ENCODE peak calls at places on chromosome 17, in four cellular contexts. C, B, I and M are unnamed samples.
A peak's percentile ranks its signal among the peaks of the same experiment; 100 is the strongest.

GRCh38 chr17:66462010-66462409 is 159.6 kb downstream of the PRKCA start:
- DNase-seq in C (no peak), B (no peak), I (no peak), M (no peak)

GRCh38 chr17:40621558-40621957 is 26.1 kb downstream of the SMARCE1 start:
- DNase-seq in C (no peak), B (no peak), I (no peak), M (no peak)

GRCh38 chr17:80815151-80815561 is 176.5 kb upstream of the CHMP6 start:
- DNase-seq in C (no peak), B (no peak), I (no peak), M (no peak)

GRCh38 chr17:17303010-17303846 is at the start of gene NT5M:
- DNase-seq in C (peak; percentile 89), B (peak; percentile 46), I (peak; percentile 85), M (peak; percentile 53)

GRCh38 chr17:46044286-46044928 is 45.4 kb downstream of the STH start:
- DNase-seq in C (peak; percentile 85), B (peak; percentile 77), I (peak; percentile 88), M (peak; percentile 77)

GRCh38 chr17:67111808-67112207 is 67.5 kb downstream of the CACNG1 start:
- DNase-seq in C (no peak), B (no peak), I (no peak), M (no peak)

GRCh38 chr17:17628388-17629008 is 37.0 kb upstream of the PEMT start:
- DNase-seq in C (no peak), B (no peak), I (no peak), M (peak; percentile 42)

GRCh38 chr17:10843806-10844205 is 5.9 kb upstream of the PIRT start:
- DNase-seq in C (peak; percentile 57), B (no peak), I (no peak), M (no peak)

GRCh38 chr17:16953841-16954240 is 18.1 kb downstream of the TNFRSF13B start:
- DNase-seq in C (no peak), B (no peak), I (no peak), M (no peak)

GRCh38 chr17:82020874-82021727 is 1.6 kb downstream of the CENPX start:
- DNase-seq in C (peak; percentile 74), B (peak; percentile 43), I (peak; percentile 83), M (peak; percentile 45)

GRCh38 chr17:82022981-82023446 is at the start of gene LRRC45:
- DNase-seq in C (peak; percentile 100), B (peak; percentile 98), I (peak; percentile 100), M (peak; percentile 92)

GRCh38 chr17:82022310-82022980 is at the start of gene CENPX:
- DNase-seq in C (no peak), B (no peak), I (no peak), M (no peak)

GRCh38 chr17:82019905-82020873 is 2.5 kb downstream of the CENPX start:
- DNase-seq in C (peak; percentile 80), B (no peak), I (peak; percentile 64), M (no peak)

DNA sequence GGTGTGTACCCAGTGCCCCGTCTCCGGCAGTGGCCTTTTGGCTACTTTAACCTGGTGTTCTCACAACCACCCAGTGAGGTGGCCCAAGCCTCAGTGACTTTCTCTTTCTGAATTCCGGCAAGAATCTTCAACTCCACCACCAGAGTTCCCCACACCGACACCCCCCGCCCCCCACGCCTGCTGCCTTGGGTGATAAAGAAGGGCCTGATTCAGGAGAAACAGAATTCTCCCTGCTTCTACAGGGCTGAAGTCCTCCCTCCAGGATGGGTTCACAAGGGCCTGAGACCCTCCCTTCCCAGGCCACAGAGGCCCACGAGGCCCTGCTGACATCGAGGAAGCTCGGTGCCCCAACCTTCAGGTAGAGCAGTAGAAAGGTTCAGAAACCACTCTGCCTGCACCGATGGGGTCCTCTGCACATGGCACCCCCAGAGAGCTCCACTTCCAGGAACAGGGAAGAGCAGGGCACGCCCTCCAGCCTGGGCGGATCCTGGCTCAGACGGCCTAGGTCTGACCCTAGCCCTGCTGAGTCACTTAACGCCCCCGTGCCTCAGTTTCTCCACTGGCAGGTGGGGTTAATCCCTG is 859 bp downstream of the CENPX start:
- DNase-seq in C (no peak), B (no peak), I (no peak), M (peak; percentile 25)
- H3K4me3 ChIP-seq in C (peak overlapping the region; percentile 61), B (peak overlapping the region; percentile 81), I (peak overlapping the region; percentile 93), M (peak overlapping the region; percentile 84)

DNA sequence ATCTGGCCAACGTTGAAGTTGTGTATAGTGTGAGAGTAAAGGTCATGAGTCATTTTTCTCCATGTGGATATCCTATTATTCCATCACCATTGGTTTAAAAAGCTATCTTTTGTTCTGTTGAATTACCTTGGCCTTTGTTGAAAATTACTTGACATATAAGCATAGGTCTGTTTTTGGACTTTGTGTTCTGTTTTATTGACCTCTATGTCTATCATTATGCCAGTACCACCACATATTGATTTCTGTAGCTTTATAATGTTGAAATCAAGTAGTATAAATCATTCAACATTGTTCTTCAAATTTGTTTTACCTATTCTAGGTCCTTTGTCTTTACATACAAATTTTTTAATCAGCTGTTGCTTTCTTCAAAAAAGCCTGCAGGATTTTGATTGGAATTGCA is 58.5 kb downstream of the NLK start:
- DNase-seq in C (no peak), B (no peak), I (no peak), M (no peak)
- H3K27ac ChIP-seq in C (no peak overlapping the region), B (no peak overlapping the region), I (peak overlapping the region; percentile 15), M (no peak overlapping the region)

DNA sequence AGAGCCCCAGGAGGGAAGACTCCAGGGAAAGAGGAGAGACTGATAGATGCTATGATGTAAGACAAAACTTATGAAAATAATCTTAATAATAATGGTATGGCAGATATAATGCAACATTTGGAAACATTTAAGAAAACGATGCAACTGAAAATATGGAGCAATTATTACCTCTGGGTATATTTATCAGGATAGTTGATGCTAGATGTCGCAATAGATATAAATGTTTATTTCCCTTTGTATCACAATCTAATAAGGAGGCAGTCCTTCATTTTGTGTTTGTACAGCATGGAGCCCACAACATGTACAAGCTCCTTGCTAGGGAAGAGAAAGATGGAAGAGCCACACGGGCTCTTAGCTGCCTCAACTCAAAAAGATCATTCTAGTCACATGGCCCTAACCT is 101.1 kb upstream of the TMEM132E start:
- DNase-seq in C (no peak), B (no peak), I (no peak), M (no peak)
- H3K4me1 ChIP-seq in C (no peaks in the 10 kb centered on the region), B (no peaks in the 10 kb centered on the region), I (no peaks in the 10 kb centered on the region), M (no peaks in the 10 kb centered on the region)

GRCh38 chr17:69486779-69487637 is 72.5 kb downstream of the MAP2K6 start:
- DNase-seq in C (no peak), B (no peak), I (no peak), M (no peak)
- H3K4me3 ChIP-seq in C (no peak overlapping the region), B (no peak overlapping the region), I (no peak overlapping the region), M (no peak overlapping the region)

GRCh38 chr17:8044819-8045810 is 6.3 kb downstream of the ALOX15B start:
- DNase-seq in C (no peak), B (no peak), I (no peak), M (no peak)

GRCh38 chr17:8038954-8039610 is at the start of gene ALOX15B:
- DNase-seq in C (no peak), B (no peak), I (no peak), M (no peak)

GRCh38 chr17:8041980-8042379 is 3.1 kb downstream of the ALOX15B start:
- DNase-seq in C (no peak), B (no peak), I (no peak), M (no peak)

GRCh38 chr17:8039611-8040168 is 831 bp downstream of the ALOX15B start:
- DNase-seq in C (no peak), B (no peak), I (no peak), M (no peak)

DNA sequence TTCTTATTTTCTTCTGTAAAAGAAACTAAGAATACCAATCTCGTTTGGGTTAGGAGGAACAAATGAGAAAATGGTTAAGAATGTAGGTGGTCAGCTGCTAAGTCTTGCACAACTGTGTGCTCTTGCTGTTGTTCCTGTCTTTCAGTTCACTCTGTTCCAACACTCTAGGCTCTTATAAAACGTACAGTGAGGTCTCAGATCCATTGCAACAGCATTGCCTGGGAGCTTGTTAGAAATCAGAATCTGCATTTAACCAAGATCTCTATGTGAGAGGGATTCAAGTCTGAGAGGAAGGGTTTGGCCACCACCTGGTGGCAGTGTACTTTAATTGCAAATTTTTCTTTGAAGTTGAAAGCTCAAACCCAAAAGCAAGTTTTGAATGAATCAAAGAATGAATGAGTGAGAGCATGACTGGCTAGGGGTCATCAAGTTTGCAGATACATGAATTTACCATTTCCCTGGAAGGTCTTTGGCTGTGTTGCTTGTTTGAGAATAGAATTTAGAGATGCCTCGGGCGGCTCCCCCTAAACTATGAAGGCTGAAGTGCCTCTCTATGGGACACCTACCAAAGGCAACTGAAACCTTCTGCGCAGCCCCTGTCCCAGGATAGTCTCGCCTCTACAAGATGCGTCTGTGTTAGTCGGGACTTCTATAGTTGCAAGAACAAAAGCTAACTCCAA is 2.5 kb downstream of the ALOX15B start:
- DNase-seq in C (peak; percentile 62), B (peak; percentile 47), I (peak; percentile 38), M (peak; percentile 43)
- H3K27ac ChIP-seq in C (no peak overlapping the region), B (no peak overlapping the region), I (peak overlapping the region; percentile 25), M (no peak overlapping the region)

DNA sequence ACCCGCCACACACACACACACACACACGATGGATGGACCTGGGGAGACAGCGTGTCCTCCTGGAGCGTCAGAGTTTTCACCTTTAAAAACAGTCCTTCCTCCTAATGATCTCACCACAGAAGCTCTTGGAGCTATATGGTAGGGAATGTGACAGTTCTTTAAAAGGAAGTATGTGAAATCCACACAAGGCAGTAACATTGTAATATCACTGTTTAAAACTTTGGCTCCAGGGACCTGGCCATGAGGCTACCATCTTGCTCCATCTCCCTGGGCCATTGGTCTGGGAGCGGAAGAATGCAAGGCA is 302.4 kb downstream of the SOX9 start:
- DNase-seq in C (no peak), B (no peak), I (no peak), M (no peak)
- H3K4me1 ChIP-seq in C (peaks cover 4% of the 10 kb centered on the region), B (peaks cover 42% of the 10 kb centered on the region), I (peaks cover 42% of the 10 kb centered on the region), M (peaks cover 57% of the 10 kb centered on the region)

GRCh38 chr17:75876190-75876937 is 2.0 kb downstream of the TRIM47 start:
- DNase-seq in C (no peak), B (no peak), I (peak; percentile 85), M (no peak)

GRCh38 chr17:75877752-75878173 is 618 bp downstream of the TRIM47 start:
- DNase-seq in C (peak; percentile 81), B (peak; percentile 51), I (peak; percentile 86), M (peak; percentile 74)

GRCh38 chr17:75875940-75876189 is 2.5 kb downstream of the TRIM47 start:
- DNase-seq in C (no peak), B (no peak), I (no peak), M (no peak)

GRCh38 chr17:75878174-75878998 is at the start of gene TRIM47:
- DNase-seq in C (peak; percentile 49), B (peak; percentile 55), I (peak; percentile 65), M (peak; percentile 58)

DNA sequence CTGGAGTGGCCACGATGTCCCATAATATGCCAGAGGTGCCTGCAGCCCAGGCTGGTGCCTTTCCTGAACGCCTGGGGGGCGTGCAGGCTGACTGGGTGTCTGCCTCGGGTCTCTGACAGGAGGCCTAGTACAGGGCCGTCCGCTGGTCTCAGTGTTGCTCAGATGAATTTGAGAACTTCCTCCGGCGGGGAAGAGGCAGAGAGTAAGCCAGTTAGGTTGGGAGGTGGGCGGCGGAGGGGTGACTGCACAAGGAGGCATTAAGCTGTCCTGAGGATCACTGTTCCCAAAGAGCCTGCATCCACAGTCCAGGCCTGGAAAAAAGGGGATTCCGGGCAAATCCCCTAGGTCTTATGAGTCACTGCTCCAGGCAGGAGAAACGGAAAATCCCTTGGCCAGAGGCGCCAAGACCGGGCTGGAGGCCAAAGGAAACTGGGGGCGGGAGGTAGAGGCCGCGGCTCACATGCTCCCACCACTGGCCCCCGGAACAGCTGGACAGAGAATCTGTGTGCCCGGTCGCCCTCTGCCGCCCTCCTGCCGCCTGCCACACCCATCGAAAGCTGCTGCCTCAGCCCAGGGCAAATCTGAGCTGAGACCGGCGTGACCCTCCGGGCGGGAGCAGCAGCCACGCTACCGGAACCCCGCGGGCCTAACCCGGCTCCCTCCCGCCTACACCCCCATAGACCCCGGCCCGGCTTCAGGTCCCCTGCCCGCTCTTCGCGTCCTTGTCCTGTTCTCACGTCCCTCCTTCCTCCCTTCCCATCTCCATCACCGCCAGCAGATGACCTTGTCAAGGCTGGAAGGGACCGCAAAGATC is 1.2 kb downstream of the TRIM47 start:
- DNase-seq in C (no peak), B (peak; percentile 90), I (peak; percentile 89), M (peak; percentile 75)
- H3K4me3 ChIP-seq in C (peak overlapping the region; percentile 12), B (peak overlapping the region; percentile 56), I (no peak overlapping the region), M (peak overlapping the region; percentile 96)